ENCODE peak calls at places on chromosomes 7 and 10, in eight cellular contexts. H is uterus; E is IMR-90; L is aorta; Y is colonic mucosa; B is psoas muscle; A is CD4-positive, CD25-positive, alpha-beta regulatory T cell; S is CD4-positive, alpha-beta memory T cell. C is an unnamed sample. For H3K4me1, the result is how much of the 10 kb centered on the place peaks cover.

GRCh38 chr10:44439845-44440244 is 54.9 kb upstream of the CXCL12 start:
- DNase-seq in H (no peak), E (no peak), L (no peak), Y (no peak), B (no peak), A (no peak), S (no peak), C (no peak)

GRCh38 chr10:125037145-125037544 is 95.2 kb downstream of the ZRANB1 start:
- DNase-seq in H (no peak), E (peak), L (peak), Y (peak), B (no peak), A (no peak), S (no peak), C (peak)

GRCh38 chr7:16301251-16301650 is 120.1 kb downstream of the CRPPA start:
- DNase-seq in H (no peak), E (no peak), L (no peak), Y (no peak), B (no peak), A (no peak), S (no peak), C (no peak)

GRCh38 chr7:80498481-80499349 is 13.1 kb downstream of the GNAT3 start:
- DNase-seq in H (no peak), E (peak), L (no peak), Y (no peak), B (no peak), A (no peak), S (no peak), C (no peak)

GRCh38 chr10:481636-482035 is 207.8 kb downstream of the DIP2C start:
- DNase-seq in H (no peak), E (no peak), L (no peak), Y (peak), B (no peak), A (no peak), S (no peak), C (peak)

GRCh38 chr7:125125315-125125714 is 195.7 kb upstream of the POT1 start:
- DNase-seq in H (no peak), E (no peak), L (no peak), Y (no peak), B (no peak), A (no peak), S (no peak), C (no peak)

GRCh38 chr10:130377986-130378545 is 241.9 kb downstream of the GLRX3 start:
- DNase-seq in H (no peak), E (no peak), L (no peak), Y (no peak), B (no peak), A (no peak), S (no peak), C (no peak)

GRCh38 chr7:102258073-102258748 is 28.5 kb upstream of the SH2B2 start:
- DNase-seq in H (no peak), E (no peak), L (no peak), Y (no peak), B (no peak), A (no peak), S (no peak), C (peak)

GRCh38 chr10:125772112-125772863 is 3.3 kb downstream of the MMP21 start:
- DNase-seq in H (no peak), E (no peak), L (no peak), Y (no peak), B (no peak), A (no peak), S (no peak), C (no peak)

GRCh38 chr7:131010714-131011436 is 276.9 kb upstream of the KLF14 start:
- DNase-seq in H (no peak), E (peak), L (no peak), Y (no peak), B (no peak), A (peak), S (peak), C (no peak)

GRCh38 chr7:23055582-23056178 is 41.8 kb upstream of the HYCC1 start:
- DNase-seq in H (peak), E (peak), L (no peak), Y (peak), B (no peak), A (peak), S (peak), C (no peak)

GRCh38 chr7:150406565-150407421 is 27.7 kb downstream of the ZNF775 start:
- DNase-seq in H (no peak), E (peak), L (no peak), Y (peak), B (no peak), A (peak), S (peak), C (no peak)

GRCh38 chr10:132448248-132448731 is 51.3 kb downstream of the PWWP2B start:
- DNase-seq in H (peak), E (no peak), L (peak), Y (peak), B (peak), A (peak), S (peak), C (peak)

GRCh38 chr10:36344816-36345215 is 702.7 kb upstream of the FZD8 start:
- DNase-seq in H (no peak), E (no peak), L (no peak), Y (no peak), B (no peak), A (no peak), S (no peak), C (no peak)

GRCh38 chr7:24442170-24442777 is 131.0 kb upstream of the PALS2 start:
- DNase-seq in H (no peak), E (no peak), L (no peak), Y (no peak), B (no peak), A (no peak), S (no peak), C (no peak)

GRCh38 chr7:132394283-132395003 is 181.8 kb downstream of the PLXNA4 start:
- DNase-seq in H (no peak), E (no peak), L (no peak), Y (no peak), B (no peak), A (peak), S (peak), C (no peak)

GRCh38 chr7:143104759-143105158 is 27.1 kb upstream of the PIP start:
- DNase-seq in H (no peak), E (no peak), L (no peak), Y (no peak), B (no peak), A (no peak), S (no peak), C (no peak)

GRCh38 chr7:266851-267840 is 22.8 kb upstream of the FOXL3 start:
- DNase-seq in H (no peak), E (no peak), L (peak), Y (peak), B (peak), A (no peak), S (no peak), C (peak)

GRCh38 chr10:71324743-71325142 is 5.7 kb downstream of the SLC29A3 start:
- DNase-seq in H (no peak), E (no peak), L (no peak), Y (no peak), B (no peak), A (no peak), S (no peak), C (peak)

GRCh38 chr7:25862993-25863726 is 288.8 kb upstream of the NFE2L3 start:
- DNase-seq in H (no peak), E (no peak), L (no peak), Y (no peak), B (no peak), A (no peak), S (no peak), C (no peak)

GRCh38 chr7:17097668-17098297 is 200.7 kb upstream of the AHR start:
- DNase-seq in H (no peak), E (peak), L (no peak), Y (no peak), B (no peak), A (no peak), S (no peak), C (no peak)

GRCh38 chr7:42219447-42219846 is 17.6 kb downstream of the GLI3 start:
- DNase-seq in H (no peak), E (no peak), L (no peak), Y (no peak), B (no peak), A (no peak), S (no peak), C (no peak)

GRCh38 chr10:131869344-131869743 is 31.5 kb upstream of the PPP2R2D start:
- DNase-seq in H (no peak), E (no peak), L (no peak), Y (no peak), B (no peak), A (no peak), S (no peak), C (peak)

GRCh38 chr10:47040041-47040491 is 128.8 kb downstream of the PTPN20 start:
- DNase-seq in H (no peak), E (no peak), L (peak), Y (no peak), B (no peak), A (no peak), S (no peak), C (no peak)

GRCh38 chr7:111760043-111760442 is 197.8 kb upstream of the IMMP2L start:
- DNase-seq in H (no peak), E (no peak), L (no peak), Y (no peak), B (no peak), A (no peak), S (no peak), C (no peak)

GRCh38 chr7:112422842-112423496 is 27.3 kb upstream of the IFRD1 start:
- DNase-seq in H (peak), E (peak), L (peak), Y (peak), B (peak), A (peak), S (no peak), C (peak)

GRCh38 chr10:97270523-97271154 is 21.8 kb downstream of the ARHGAP19 start:
- DNase-seq in H (no peak), E (peak), L (no peak), Y (no peak), B (no peak), A (no peak), S (no peak), C (no peak)

DNA sequence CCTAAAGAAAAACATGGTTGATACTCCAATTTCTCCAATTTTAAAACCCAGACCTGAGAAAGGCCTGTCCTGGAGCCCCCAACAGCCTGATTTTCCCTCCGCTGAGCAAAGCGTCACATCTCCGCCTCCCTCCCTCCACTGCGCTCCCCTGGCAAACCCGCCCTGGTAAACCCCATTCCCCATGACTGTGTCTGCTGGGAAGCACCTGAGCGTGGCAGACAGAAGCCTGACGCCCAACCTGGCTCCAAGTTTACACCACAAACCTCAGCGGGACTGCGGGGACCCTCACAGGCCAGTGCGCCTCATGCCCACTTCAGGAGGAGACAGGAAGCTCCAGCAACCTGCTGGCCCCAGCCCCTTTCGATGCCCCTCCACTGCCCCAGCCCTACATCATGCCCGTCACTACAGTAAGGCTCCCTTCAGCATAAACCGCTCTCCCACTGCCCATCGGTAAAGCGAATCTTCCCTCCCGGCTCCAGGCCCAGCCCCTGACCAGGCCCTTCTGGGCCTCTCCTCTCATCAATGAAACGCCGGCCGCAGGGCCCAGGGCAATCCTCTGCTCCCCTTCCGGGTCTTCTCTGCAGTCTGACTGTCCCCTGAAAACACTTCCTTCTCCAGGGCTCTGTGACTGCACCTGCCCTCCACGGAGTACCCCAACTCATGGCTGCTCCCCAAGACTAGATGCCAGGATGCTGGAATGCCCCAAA is 233.3 kb downstream of the MAD1L1 start:
- DNase-seq in H (no peak), E (no peak), L (peak), Y (no peak), B (no peak), A (no peak), S (no peak), C (peak)
- H3K4me1 ChIP-seq in H (under half), E (under half), L (under half), Y (under half), B (under half), A (under half), S (under half), C (under half)

GRCh38 chr7:103773726-103774125 is 215.7 kb downstream of the RELN start:
- DNase-seq in H (no peak), E (no peak), L (no peak), Y (no peak), B (no peak), A (no peak), S (no peak), C (no peak)

GRCh38 chr7:103766630-103767029 is 222.8 kb downstream of the RELN start:
- DNase-seq in H (no peak), E (no peak), L (no peak), Y (no peak), B (no peak), A (no peak), S (no peak), C (no peak)

GRCh38 chr7:103771294-103771693 is 218.2 kb downstream of the RELN start:
- DNase-seq in H (no peak), E (no peak), L (no peak), Y (no peak), B (no peak), A (no peak), S (no peak), C (peak)

GRCh38 chr7:103777440-103777839 is 212.0 kb downstream of the RELN start:
- DNase-seq in H (no peak), E (no peak), L (no peak), Y (no peak), B (no peak), A (no peak), S (no peak), C (no peak)

GRCh38 chr7:103772171-103772570 is 217.3 kb downstream of the RELN start:
- DNase-seq in H (no peak), E (no peak), L (no peak), Y (no peak), B (no peak), A (no peak), S (no peak), C (no peak)
- H3K4me1 ChIP-seq in H (under half), E (under half), L (under half), Y (under half), B (under half), A (under half), S (under half), C (under half)

GRCh38 chr10:74937446-74937935 is 111.1 kb downstream of the KAT6B start:
- DNase-seq in H (no peak), E (no peak), L (no peak), Y (no peak), B (no peak), A (no peak), S (no peak), C (no peak)

GRCh38 chr10:74932648-74933047 is 106.2 kb downstream of the KAT6B start:
- DNase-seq in H (peak), E (no peak), L (no peak), Y (no peak), B (peak), A (no peak), S (no peak), C (no peak)

GRCh38 chr10:74930962-74931361 is 104.6 kb downstream of the KAT6B start:
- DNase-seq in H (no peak), E (no peak), L (no peak), Y (no peak), B (no peak), A (no peak), S (no peak), C (no peak)

GRCh38 chr10:74936577-74937445 is 110.4 kb downstream of the KAT6B start:
- DNase-seq in H (no peak), E (peak), L (no peak), Y (no peak), B (no peak), A (no peak), S (no peak), C (no peak)

GRCh38 chr10:74934100-74934812 is 107.9 kb downstream of the KAT6B start:
- DNase-seq in H (no peak), E (no peak), L (no peak), Y (no peak), B (no peak), A (no peak), S (no peak), C (no peak)
- H3K4me1 ChIP-seq in H (under half), E (under half), L (under half), Y (under half), B (under half), A (under half), S (under half), C (under half)

DNA sequence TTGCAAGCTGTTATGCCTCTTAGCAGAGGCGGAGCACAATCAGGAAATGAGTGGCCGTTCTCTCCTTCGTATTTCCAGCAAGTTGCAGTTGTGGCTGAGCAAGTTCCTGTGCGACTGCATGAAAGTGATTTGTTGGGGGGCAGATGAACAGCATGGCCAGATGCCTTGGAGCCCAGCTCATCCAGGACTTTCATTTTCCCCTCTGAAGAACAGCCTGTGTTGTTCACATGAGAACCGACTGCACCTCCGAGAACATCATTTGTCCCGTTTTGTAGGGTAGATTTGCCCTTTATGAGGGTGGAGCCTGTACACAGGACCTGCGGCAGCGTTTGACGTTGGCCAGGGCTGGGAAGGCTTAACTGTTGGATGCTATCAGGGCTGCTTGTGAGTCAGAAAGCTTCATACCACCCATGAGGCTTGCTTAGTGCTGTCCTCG is 4.4 kb downstream of the BAG3 start:
- DNase-seq in H (peak), E (peak), L (no peak), Y (peak), B (peak), A (peak), S (peak), C (peak)
- H3K4me1 ChIP-seq in H (under half), E (under half), L (under half), Y (under half), B (half or more), A (under half), S (half or more), C (under half)